ENCODE peak calls at places on chromosome 1, in seven cellular contexts. L, H, G, O, D, B and N are unnamed samples.
A peak's percentile ranks its signal among the peaks of the same experiment; 100 is the strongest.

GRCh38 chr1:107787299-107787698 is 177.7 kb downstream of the VAV3 start:
- DNase-seq in H (no peak), D (no peak), L (no peak), B (no peak), O (no peak), G (no peak), N (no peak)

GRCh38 chr1:21619041-21619947 is 49.9 kb downstream of the RAP1GAP start:
- DNase-seq in B (no peak), L (no peak), G (no peak), O (peak; percentile 48), H (no peak), D (no peak), N (no peak)

GRCh38 chr1:112396668-112397025 is 633 bp downstream of the CTTNBP2NL start:
- DNase-seq in D (peak; percentile 21), H (no peak), L (peak; percentile 34), B (peak; percentile 23), G (no peak), O (peak; percentile 40), N (peak; percentile 57)

GRCh38 chr1:203048555-203049051 is 22.3 kb downstream of the PPFIA4 start:
- DNase-seq in O (peak; percentile 58), G (no peak), D (no peak), B (peak; percentile 66), L (peak; percentile 65), H (no peak), N (no peak)

GRCh38 chr1:237042892-237043576 is 1.1 kb downstream of the RYR2 start:
- DNase-seq in O (peak; percentile 68), B (peak; percentile 50), G (no peak), H (no peak), D (no peak), L (peak; percentile 57), N (no peak)

GRCh38 chr1:32336963-32337675 is 1.1 kb upstream of the MARCKSL1 start:
- DNase-seq in H (peak; percentile 38), O (no peak), D (peak; percentile 47), B (no peak), L (no peak), G (peak; percentile 65), N (no peak)

GRCh38 chr1:65009724-65010420 is 43.5 kb upstream of the JAK1 start:
- DNase-seq in O (no peak), G (no peak), L (no peak), D (no peak), H (no peak), B (no peak), N (no peak)

GRCh38 chr1:205923663-205924435 is 19.4 kb downstream of the SLC26A9 start:
- DNase-seq in G (no peak), B (no peak), D (no peak), L (no peak), H (no peak), O (no peak), N (no peak)

GRCh38 chr1:112397051-112397471 is 1.0 kb downstream of the CTTNBP2NL start:
- DNase-seq in G (no peak), B (no peak), L (no peak), D (no peak), H (no peak), O (no peak), N (no peak)